ENCODE peak calls at places on chromosomes 16 and 17, in six cellular contexts. One of them, this sample, is unnamed.

GRCh38 chr17:64441772-64442549 is 7.0 kb upstream of the MILR1 start:
- DNase-seq in fibroblast of lung: peak
- DNase-seq in CD4-positive, alpha-beta memory T cell: peak
- DNase-seq in uterus: no peak
- DNase-seq in A549: no peak
- DNase-seq in tibial artery: peak
- DNase-seq in this sample: no peak

GRCh38 chr16:86761117-86761971 is 183.0 kb downstream of the FOXL1 start:
- DNase-seq in CD4-positive, alpha-beta memory T cell: no peak
- DNase-seq in fibroblast of lung: peak
- DNase-seq in uterus: no peak
- DNase-seq in A549: peak
- DNase-seq in tibial artery: peak
- DNase-seq in this sample: no peak

GRCh38 chr16:2040450-2041105 is 7.1 kb downstream of the NTHL1 start:
- DNase-seq in uterus: no peak
- DNase-seq in A549: no peak
- DNase-seq in fibroblast of lung: no peak
- DNase-seq in tibial artery: no peak
- DNase-seq in CD4-positive, alpha-beta memory T cell: no peak
- DNase-seq in this sample: no peak

GRCh38 chr17:8124350-8125195 is 667 bp upstream of the HES7 start:
- DNase-seq in uterus: no peak
- DNase-seq in CD4-positive, alpha-beta memory T cell: peak
- DNase-seq in fibroblast of lung: peak
- DNase-seq in A549: peak
- DNase-seq in tibial artery: no peak
- DNase-seq in this sample: no peak

GRCh38 chr16:10617662-10618420 is 37.4 kb upstream of the EMP2 start:
- DNase-seq in uterus: no peak
- DNase-seq in CD4-positive, alpha-beta memory T cell: no peak
- DNase-seq in tibial artery: no peak
- DNase-seq in A549: no peak
- DNase-seq in fibroblast of lung: peak
- DNase-seq in this sample: no peak

GRCh38 chr17:57104461-57105175 is 19.6 kb downstream of the AKAP1 start:
- DNase-seq in tibial artery: no peak
- DNase-seq in fibroblast of lung: peak
- DNase-seq in uterus: no peak
- DNase-seq in CD4-positive, alpha-beta memory T cell: no peak
- DNase-seq in A549: no peak
- DNase-seq in this sample: no peak

GRCh38 chr17:30534938-30535921 is 58.0 kb downstream of the GOSR1 start:
- DNase-seq in A549: no peak
- DNase-seq in CD4-positive, alpha-beta memory T cell: no peak
- DNase-seq in tibial artery: no peak
- DNase-seq in fibroblast of lung: no peak
- DNase-seq in uterus: no peak
- DNase-seq in this sample: no peak

GRCh38 chr16:11627822-11628457 is 40.3 kb upstream of the SNN start:
- DNase-seq in uterus: no peak
- DNase-seq in CD4-positive, alpha-beta memory T cell: no peak
- DNase-seq in A549: no peak
- DNase-seq in tibial artery: no peak
- DNase-seq in fibroblast of lung: peak
- DNase-seq in this sample: no peak

GRCh38 chr16:9422769-9423513 is 331.5 kb downstream of the HAPSTR1 start:
- DNase-seq in CD4-positive, alpha-beta memory T cell: no peak
- DNase-seq in uterus: no peak
- DNase-seq in A549: no peak
- DNase-seq in tibial artery: no peak
- DNase-seq in fibroblast of lung: no peak
- DNase-seq in this sample: no peak

DNA sequence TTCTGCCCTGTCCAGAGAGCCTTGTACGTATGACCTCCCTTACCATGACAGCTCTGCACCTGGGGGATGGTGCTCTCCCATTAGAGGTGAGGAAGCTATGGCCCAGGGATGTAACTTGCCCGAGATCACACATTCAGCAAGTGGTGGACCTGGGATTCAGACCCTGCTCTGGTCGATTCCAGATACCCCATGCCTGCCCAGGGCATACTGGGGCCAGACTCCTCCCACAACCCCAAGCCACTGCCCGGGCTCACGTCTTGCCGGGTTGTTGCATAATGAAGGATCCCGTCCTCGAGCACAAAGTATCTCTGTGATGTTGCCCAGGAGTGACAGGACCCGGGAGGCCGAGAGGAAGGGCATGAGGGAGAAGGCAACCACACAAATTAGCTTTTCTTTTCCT is 2.1 kb downstream of the OSBPL7 start:
- DNase-seq in CD4-positive, alpha-beta memory T cell: no peak
- DNase-seq in tibial artery: no peak
- DNase-seq in uterus: no peak
- DNase-seq in fibroblast of lung: no peak
- DNase-seq in A549: no peak
- DNase-seq in this sample: no peak
- H3K27ac ChIP-seq in CD4-positive, alpha-beta memory T cell: no peak
- H3K27ac ChIP-seq in tibial artery: no peak
- H3K27ac ChIP-seq in uterus: no peak
- H3K27ac ChIP-seq in fibroblast of lung: no peak
- H3K27ac ChIP-seq in A549: no peak
- H3K27ac ChIP-seq in this sample: no peak

GRCh38 chr17:41659813-41660212 is 28.9 kb upstream of the EIF1 start:
- DNase-seq in fibroblast of lung: peak
- DNase-seq in tibial artery: no peak
- DNase-seq in CD4-positive, alpha-beta memory T cell: no peak
- DNase-seq in A549: no peak
- DNase-seq in uterus: no peak
- DNase-seq in this sample: no peak
- H3K27ac ChIP-seq in fibroblast of lung: no peak
- H3K27ac ChIP-seq in tibial artery: no peak
- H3K27ac ChIP-seq in CD4-positive, alpha-beta memory T cell: no peak
- H3K27ac ChIP-seq in A549: no peak
- H3K27ac ChIP-seq in uterus: no peak
- H3K27ac ChIP-seq in this sample: no peak

GRCh38 chr16:70686376-70687171 is 721 bp upstream of the MTSS2 start:
- DNase-seq in fibroblast of lung: no peak
- DNase-seq in tibial artery: no peak
- DNase-seq in CD4-positive, alpha-beta memory T cell: no peak
- DNase-seq in A549: no peak
- DNase-seq in uterus: no peak
- DNase-seq in this sample: no peak
- H3K27ac ChIP-seq in fibroblast of lung: peak
- H3K27ac ChIP-seq in tibial artery: peak
- H3K27ac ChIP-seq in CD4-positive, alpha-beta memory T cell: no peak
- H3K27ac ChIP-seq in A549: peak
- H3K27ac ChIP-seq in uterus: peak
- H3K27ac ChIP-seq in this sample: peak

DNA sequence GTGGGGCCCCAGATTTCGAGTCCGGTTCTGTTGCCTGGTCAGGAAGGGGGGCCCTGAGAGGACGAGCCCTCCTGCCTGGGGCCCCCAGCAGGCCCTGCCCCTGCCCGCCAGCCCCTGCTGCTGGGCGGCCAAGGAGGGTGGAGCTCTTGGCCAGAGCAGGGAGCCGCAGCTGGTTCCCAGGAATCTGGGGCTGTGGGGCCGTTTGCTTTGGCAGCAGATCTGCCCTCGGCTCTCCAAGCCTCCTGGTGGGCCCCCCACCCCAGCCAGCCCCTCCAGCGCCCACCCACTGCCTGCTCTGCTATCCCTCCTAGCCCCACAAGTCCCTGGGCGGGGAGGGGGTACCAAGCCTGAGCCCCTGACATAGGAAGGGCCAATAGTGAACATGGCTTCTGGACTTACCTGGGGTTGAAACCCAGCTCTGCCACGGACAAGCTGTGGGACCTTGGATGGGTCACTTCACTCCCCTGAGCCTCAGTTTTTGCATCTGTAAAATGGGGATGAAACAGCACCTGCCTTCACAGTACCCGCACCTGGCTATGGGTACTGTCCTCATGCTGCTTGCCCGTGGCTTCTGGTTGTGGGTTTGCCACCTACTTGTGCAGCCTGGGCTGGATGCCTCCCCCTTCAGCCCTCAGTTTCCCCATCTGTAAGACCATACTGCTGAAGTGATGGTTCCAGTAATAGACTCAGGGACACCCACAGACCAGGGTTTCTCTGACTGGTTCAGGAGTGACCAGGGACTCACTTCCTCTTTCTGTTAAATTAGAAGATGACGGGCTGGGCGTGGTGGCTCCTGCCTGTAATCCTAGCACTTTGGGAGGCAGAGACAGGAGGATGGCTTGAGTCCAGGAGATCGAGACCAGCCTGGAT is 9.2 kb downstream of the GLIS2 start:
- DNase-seq in A549: no peak
- DNase-seq in CD4-positive, alpha-beta memory T cell: no peak
- DNase-seq in uterus: no peak
- DNase-seq in tibial artery: no peak
- DNase-seq in fibroblast of lung: no peak
- DNase-seq in this sample: no peak
- H3K27ac ChIP-seq in A549: no peak
- H3K27ac ChIP-seq in CD4-positive, alpha-beta memory T cell: no peak
- H3K27ac ChIP-seq in uterus: peak
- H3K27ac ChIP-seq in tibial artery: peak
- H3K27ac ChIP-seq in fibroblast of lung: no peak
- H3K27ac ChIP-seq in this sample: no peak

This sample was measured in caudate nucleus.